ENCODE peak calls at places on chromosomes 5 and 9, in six cellular contexts. S is activated CD8-positive, alpha-beta memory T cell treated with anti-CD3 and anti-CD28 coated beads, Interleukin-2, amount 50 U/mL, for 48 hours; B is NCI-H2081; H is Calu3; N is Jurkat, Clone E6-1; C is renal cortical epithelial cell. A is an unnamed sample.

GRCh38 chr5:171531638-171532037 is 112.2 kb downstream of the FGF18 start:
- DNase-seq in S (no peak), B (no peak), H (no peak), N (no peak), C (no peak), A (no peak)

GRCh38 chr5:167853421-167853820 is 438.0 kb upstream of the WWC1 start:
- DNase-seq in S (no peak), B (no peak), H (no peak), N (no peak), C (no peak), A (no peak)

GRCh38 chr5:88831856-88832255 is 51.1 kb downstream of the MEF2C start:
- DNase-seq in S (no peak), B (no peak), H (no peak), N (no peak), C (peak), A (no peak)

GRCh38 chr5:96675882-96676281 is 13.7 kb downstream of the CAST start:
- DNase-seq in S (no peak), B (no peak), H (no peak), N (no peak), C (no peak), A (no peak)

GRCh38 chr9:37184905-37185867 is 64.8 kb downstream of the ZCCHC7 start:
- DNase-seq in S (no peak), B (no peak), H (no peak), N (no peak), C (no peak), A (no peak)

GRCh38 chr5:2382776-2383677 is 368.4 kb downstream of the IRX2 start:
- DNase-seq in S (no peak), B (no peak), H (no peak), N (no peak), C (no peak), A (no peak)

GRCh38 chr5:108459661-108460170 is 77.8 kb upstream of the FBXL17 start:
- DNase-seq in S (no peak), B (no peak), H (no peak), N (no peak), C (no peak), A (no peak)

GRCh38 chr5:11385901-11386293 is 518.3 kb downstream of the CTNND2 start:
- DNase-seq in S (no peak), B (peak), H (no peak), N (no peak), C (no peak), A (no peak)

GRCh38 chr5:144370273-144370672 is 199.6 kb downstream of the KCTD16 start:
- DNase-seq in S (no peak), B (peak), H (no peak), N (no peak), C (no peak), A (no peak)

GRCh38 chr9:127741831-127742434 is 6.8 kb upstream of the TOR2A start:
- DNase-seq in S (no peak), B (no peak), H (no peak), N (no peak), C (peak), A (no peak)

GRCh38 chr9:105871547-105871946 is 177.2 kb downstream of the TMEM38B start:
- DNase-seq in S (no peak), B (no peak), H (no peak), N (no peak), C (no peak), A (no peak)

GRCh38 chr5:71663570-71663969 is 55.5 kb upstream of the CARTPT start:
- DNase-seq in S (no peak), B (no peak), H (peak), N (no peak), C (peak), A (no peak)

GRCh38 chr9:97109194-97109811 is 70.4 kb upstream of the CTSV start:
- DNase-seq in S (no peak), B (peak), H (peak), N (peak), C (peak), A (no peak)

GRCh38 chr5:90747175-90747574 is 188.6 kb downstream of the ADGRV1 start:
- DNase-seq in S (no peak), B (no peak), H (peak), N (no peak), C (peak), A (no peak)

GRCh38 chr5:149838881-149839739 is 105.5 kb downstream of the PDE6A start:
- DNase-seq in S (no peak), B (no peak), H (peak), N (no peak), C (peak), A (no peak)

GRCh38 chr9:227882-228281 is 13.2 kb downstream of the DOCK8 start:
- DNase-seq in S (no peak), B (no peak), H (no peak), N (no peak), C (no peak), A (no peak)

GRCh38 chr9:18499987-18500386 is 26.0 kb downstream of the ADAMTSL1 start:
- DNase-seq in S (no peak), B (no peak), H (no peak), N (no peak), C (peak), A (no peak)

GRCh38 chr5:77925503-77925902 is 149.4 kb upstream of the TBCA start:
- DNase-seq in S (no peak), B (no peak), H (no peak), N (peak), C (no peak), A (no peak)

GRCh38 chr5:137051165-137051564 is 448.0 kb downstream of the SPOCK1 start:
- DNase-seq in S (no peak), B (no peak), H (peak), N (no peak), C (no peak), A (no peak)

GRCh38 chr5:53161876-53162275 is 52.3 kb upstream of the MOCS2 start:
- DNase-seq in S (no peak), B (no peak), H (no peak), N (no peak), C (peak), A (no peak)

GRCh38 chr5:117203584-117203983 is 629.0 kb upstream of the SEMA6A start:
- DNase-seq in S (no peak), B (no peak), H (no peak), N (no peak), C (no peak), A (no peak)

GRCh38 chr9:134629061-134629585 is 12.5 kb upstream of the COL5A1 start:
- DNase-seq in S (no peak), B (no peak), H (no peak), N (no peak), C (no peak), A (peak)

GRCh38 chr5:43997647-43998251 is 391.5 kb downstream of the FGF10 start:
- DNase-seq in S (no peak), B (no peak), H (no peak), N (no peak), C (no peak), A (no peak)

A was measured in type B pancreatic cell.